ENCODE peak calls at places on chromosomes 3 and 15, in six cellular contexts. E, J, Y, T, P and I are unnamed samples.

GRCh38 chr3:99505200-99505599 is 133.2 kb upstream of the COL8A1 start:
- DNase-seq in E (no peak), T (no peak), P (no peak), J (no peak), Y (no peak), I (no peak)

GRCh38 chr3:127307918-127308317 is 20.1 kb upstream of the PRR20G start:
- DNase-seq in T (no peak), Y (no peak), J (no peak), P (no peak), E (no peak), I (no peak)

GRCh38 chr3:189267981-189268613 is 96.3 kb downstream of the TPRG1 start:
- DNase-seq in P (peak), Y (no peak), E (no peak), T (no peak), J (peak), I (peak)

GRCh38 chr3:127566801-127567200 is 23.7 kb downstream of the TPRA1 start:
- DNase-seq in Y (no peak), E (no peak), T (no peak), J (no peak), P (no peak), I (no peak)

GRCh38 chr3:168088106-168088722 is 7.5 kb downstream of the GOLIM4 start:
- DNase-seq in T (no peak), J (peak), E (no peak), Y (no peak), P (peak), I (peak)

GRCh38 chr3:41116851-41117250 is 82.5 kb upstream of the CTNNB1 start:
- DNase-seq in P (no peak), J (no peak), E (no peak), T (no peak), Y (no peak), I (no peak)

GRCh38 chr3:69212411-69213160 is 90.2 kb upstream of the LMOD3 start:
- DNase-seq in Y (no peak), T (peak), E (no peak), J (peak), P (no peak), I (no peak)

GRCh38 chr3:177602601-177603136 is 405.4 kb upstream of the TBL1XR1 start:
- DNase-seq in T (no peak), E (no peak), P (no peak), J (peak), Y (no peak), I (peak)

GRCh38 chr3:74273091-74273490 is 341.4 kb downstream of the CNTN3 start:
- DNase-seq in J (no peak), E (no peak), Y (no peak), T (no peak), P (no peak), I (no peak)

GRCh38 chr3:183381673-183382072 is 46.7 kb downstream of the MCF2L2 start:
- DNase-seq in Y (no peak), P (no peak), J (no peak), T (no peak), E (no peak), I (no peak)

GRCh38 chr3:139654637-139655365 is 23.0 kb downstream of the NMNAT3 start:
- DNase-seq in J (peak), P (no peak), E (no peak), Y (no peak), T (peak), I (no peak)

GRCh38 chr3:150925751-150926201 is 20.5 kb upstream of the MINDY4B start:
- DNase-seq in E (peak), J (peak), P (peak), Y (peak), T (peak), I (peak)

GRCh38 chr3:114790752-114791151 is 356.3 kb downstream of the ZBTB20 start:
- DNase-seq in Y (no peak), E (no peak), P (no peak), T (no peak), J (no peak), I (no peak)

GRCh38 chr15:77650285-77650684 is 17.6 kb upstream of the LINGO1 start:
- DNase-seq in Y (no peak), J (peak), E (no peak), T (peak), P (peak), I (peak)

GRCh38 chr3:55454611-55455010 is 32.5 kb downstream of the WNT5A start:
- DNase-seq in Y (no peak), T (no peak), J (no peak), P (no peak), E (no peak), I (no peak)

GRCh38 chr3:105752791-105753415 is 115.9 kb downstream of the CBLB start:
- DNase-seq in J (no peak), Y (no peak), E (peak), P (no peak), T (peak), I (peak)

GRCh38 chr15:74519311-74519710 is 21.7 kb upstream of the ARID3B start:
- DNase-seq in Y (no peak), J (no peak), E (no peak), T (no peak), P (no peak), I (no peak)

GRCh38 chr3:42128526-42128925 is 37.4 kb downstream of the TRAK1 start:
- DNase-seq in T (no peak), E (no peak), J (no peak), Y (no peak), P (no peak), I (no peak)

GRCh38 chr3:14523792-14524191 is 16.4 kb downstream of the GRIP2 start:
- DNase-seq in Y (no peak), T (no peak), P (no peak), J (no peak), E (no peak), I (peak)

GRCh38 chr3:178479446-178479845 is 56.8 kb upstream of the KCNMB2 start:
- DNase-seq in P (no peak), E (no peak), J (no peak), T (no peak), Y (no peak), I (no peak)

GRCh38 chr3:13022348-13023250 is 50.6 kb downstream of the IQSEC1 start:
- DNase-seq in J (peak), Y (no peak), E (no peak), T (peak), P (peak), I (peak)

GRCh38 chr3:126360714-126361060 is 3.5 kb upstream of the KLF15 start:
- DNase-seq in T (no peak), Y (no peak), J (no peak), E (no peak), P (no peak), I (no peak)

GRCh38 chr3:125236331-125236903 is 23.9 kb upstream of the SLC12A8 start:
- DNase-seq in T (no peak), Y (no peak), J (no peak), P (no peak), E (no peak), I (no peak)

GRCh38 chr15:81767076-81767475 is 278.7 kb downstream of the MEX3B start:
- DNase-seq in E (no peak), T (no peak), Y (no peak), P (no peak), J (no peak), I (no peak)

GRCh38 chr3:72116226-72116625 is 331.3 kb upstream of the PROK2 start:
- DNase-seq in T (no peak), E (no peak), P (no peak), Y (no peak), J (no peak), I (no peak)

GRCh38 chr3:13011369-13012227 is 61.6 kb downstream of the IQSEC1 start:
- DNase-seq in P (peak), Y (peak), T (no peak), J (peak), E (peak), I (no peak)

GRCh38 chr3:36309092-36309491 is 71.2 kb upstream of the STAC start:
- DNase-seq in J (no peak), E (no peak), T (no peak), Y (no peak), P (no peak), I (no peak)

GRCh38 chr15:68930268-68931022 is at the start of gene SPESP1:
- DNase-seq in J (no peak), E (peak), Y (peak), T (no peak), P (peak), I (no peak)

GRCh38 chr3:111484666-111485065 is 57.3 kb upstream of the CD96 start:
- DNase-seq in T (no peak), J (no peak), E (no peak), Y (no peak), P (no peak), I (no peak)

GRCh38 chr15:90529369-90530249 is at the start of gene CRTC3:
- DNase-seq in E (peak), Y (peak), T (peak), P (peak), J (peak), I (peak)

GRCh38 chr3:17394541-17395179 is 347.8 kb downstream of the TBC1D5 start:
- DNase-seq in P (no peak), T (no peak), Y (no peak), J (no peak), E (no peak), I (no peak)

GRCh38 chr15:51424780-51425179 is 83.3 kb downstream of the GLDN start:
- DNase-seq in T (no peak), J (no peak), P (no peak), E (no peak), Y (no peak), I (peak)

GRCh38 chr15:77186518-77187095 is 115.7 kb upstream of the TSPAN3 start:
- DNase-seq in P (peak), E (no peak), T (peak), J (peak), Y (no peak), I (peak)

GRCh38 chr15:45253330-45253729 is 1.3 kb downstream of the SLC28A2 start:
- DNase-seq in Y (no peak), E (no peak), J (no peak), P (peak), T (no peak), I (peak)